ENCODE peak calls at places on chromosomes 7 and 10, in six cellular contexts. O, W, C, D, F and N are unnamed samples.
A peak's percentile ranks its signal among the peaks of the same experiment; 100 is the strongest.

GRCh38 chr7:155454183-155455112 is 3.5 kb upstream of the EN2 start:
- DNase-seq in O (no peak), W (no peak), C (no peak), D (no peak), F (no peak), N (no peak)

GRCh38 chr10:30364391-30365268 is 15.6 kb upstream of the MTPAP start:
- DNase-seq in O (no peak), W (no peak), C (no peak), D (no peak), F (no peak), N (no peak)

GRCh38 chr10:59227136-59227673 is 50.8 kb downstream of the PHYHIPL start:
- DNase-seq in O (no peak), W (no peak), C (no peak), D (no peak), F (no peak), N (no peak)

GRCh38 chr7:131071786-131072504 is 255.7 kb upstream of the MKLN1 start:
- DNase-seq in O (peak; percentile 20), W (no peak), C (no peak), D (peak; percentile 58), F (peak; percentile 38), N (no peak)

GRCh38 chr7:132708501-132708900 is 132.2 kb upstream of the PLXNA4 start:
- DNase-seq in O (no peak), W (no peak), C (no peak), D (no peak), F (no peak), N (no peak)

GRCh38 chr10:47396311-47396717 is 12.2 kb upstream of the ZNF488 start:
- DNase-seq in O (no peak), W (no peak), C (no peak), D (no peak), F (no peak), N (no peak)

GRCh38 chr7:11758627-11759111 is 73.3 kb downstream of the THSD7A start:
- DNase-seq in O (no peak), W (no peak), C (no peak), D (no peak), F (no peak), N (no peak)

GRCh38 chr10:18860591-18861205 is 187.9 kb upstream of the MALRD1 start:
- DNase-seq in O (no peak), W (no peak), C (no peak), D (no peak), F (peak; percentile 8), N (no peak)

GRCh38 chr10:71761105-71761511 is 12.2 kb downstream of the VSIR start:
- DNase-seq in O (peak; percentile 33), W (no peak), C (no peak), D (no peak), F (no peak), N (no peak)

GRCh38 chr10:59499460-59499859 is 137.1 kb upstream of the FAM13C start:
- DNase-seq in O (peak; percentile 0), W (no peak), C (no peak), D (no peak), F (no peak), N (no peak)

GRCh38 chr7:110061387-110061786 is 1029.5 kb upstream of the LRRN3 start:
- DNase-seq in O (no peak), W (no peak), C (no peak), D (no peak), F (no peak), N (no peak)

GRCh38 chr10:11532329-11532728 is 79.1 kb downstream of the USP6NL start:
- DNase-seq in O (no peak), W (no peak), C (no peak), D (no peak), F (peak; percentile 51), N (no peak)

GRCh38 chr7:127322351-127322750 is 69.6 kb upstream of the GRM8 start:
- DNase-seq in O (no peak), W (no peak), C (no peak), D (no peak), F (no peak), N (no peak)

GRCh38 chr7:8885480-8885879 is 452.1 kb downstream of the NXPH1 start:
- DNase-seq in O (no peak), W (no peak), C (no peak), D (no peak), F (no peak), N (no peak)

GRCh38 chr7:37694208-37695080 is 10.9 kb downstream of the GPR141 start:
- DNase-seq in O (no peak), W (no peak), C (no peak), D (no peak), F (no peak), N (no peak)

GRCh38 chr10:29387269-29387668 is 98.4 kb downstream of the LYZL1 start:
- DNase-seq in O (no peak), W (no peak), C (no peak), D (no peak), F (no peak), N (no peak)

GRCh38 chr10:73386583-73386982 is 27.3 kb downstream of the ANXA7 start:
- DNase-seq in O (no peak), W (no peak), C (no peak), D (no peak), F (no peak), N (no peak)

GRCh38 chr10:72694476-72695369 is 2.8 kb downstream of the MCU start:
- DNase-seq in O (peak; percentile 50), W (peak; percentile 38), C (no peak), D (peak; percentile 30), F (peak; percentile 65), N (no peak)

GRCh38 chr7:23955600-23956149 is 245.7 kb downstream of the STK31 start:
- DNase-seq in O (peak; percentile 13), W (no peak), C (no peak), D (no peak), F (no peak), N (no peak)

GRCh38 chr7:151680810-151681209 is 161.1 kb upstream of the RHEB start:
- DNase-seq in O (peak; percentile 42), W (peak; percentile 73), C (no peak), D (no peak), F (peak; percentile 74), N (no peak)

GRCh38 chr10:90788987-90789386 is 68.9 kb downstream of the HTR7 start:
- DNase-seq in O (no peak), W (no peak), C (no peak), D (no peak), F (no peak), N (no peak)

GRCh38 chr7:8286118-8286517 is 24.2 kb upstream of the ICA1 start:
- DNase-seq in O (no peak), W (no peak), C (no peak), D (no peak), F (no peak), N (no peak)

GRCh38 chr10:128018236-128018635 is 108.0 kb downstream of the MKI67 start:
- DNase-seq in O (no peak), W (no peak), C (no peak), D (peak; percentile 17), F (peak; percentile 18), N (peak; percentile 56)

GRCh38 chr10:68212721-68213352 is 19.1 kb downstream of the ATOH7 start:
- DNase-seq in O (peak; percentile 39), W (peak; percentile 20), C (peak; percentile 53), D (peak; percentile 71), F (peak; percentile 67), N (no peak)

GRCh38 chr7:3682028-3682712 is 381.1 kb downstream of the SDK1 start:
- DNase-seq in O (no peak), W (no peak), C (no peak), D (no peak), F (no peak), N (no peak)

GRCh38 chr10:78520737-78521430 is 487.2 kb downstream of the RPS24 start:
- DNase-seq in O (peak; percentile 8), W (no peak), C (peak; percentile 13), D (peak; percentile 1), F (peak; percentile 65), N (no peak)

GRCh38 chr10:99466632-99467031 is 36.2 kb upstream of the GOT1 start:
- DNase-seq in O (no peak), W (no peak), C (no peak), D (no peak), F (peak; percentile 15), N (no peak)

GRCh38 chr7:41637051-41637450 is 65.8 kb downstream of the INHBA start:
- DNase-seq in O (peak; percentile 43), W (no peak), C (peak; percentile 6), D (no peak), F (peak; percentile 49), N (no peak)

GRCh38 chr10:61779950-61780659 is 117.4 kb downstream of the CABCOCO1 start:
- DNase-seq in O (peak; percentile 58), W (peak; percentile 60), C (no peak), D (no peak), F (peak; percentile 74), N (no peak)

GRCh38 chr7:149427096-149427680 is 33.7 kb downstream of the ZNF777 start:
- DNase-seq in O (no peak), W (no peak), C (no peak), D (no peak), F (no peak), N (no peak)

GRCh38 chr7:12572941-12573340 is 2.4 kb downstream of the SCIN start:
- DNase-seq in O (no peak), W (no peak), C (no peak), D (no peak), F (no peak), N (no peak)

GRCh38 chr10:86107131-86107530 is 259.5 kb downstream of the GRID1 start:
- DNase-seq in O (no peak), W (no peak), C (no peak), D (no peak), F (no peak), N (no peak)

GRCh38 chr7:18890134-18890533 is 227.3 kb downstream of the TWIST1 start:
- DNase-seq in O (peak; percentile 88), W (peak; percentile 65), C (no peak), D (no peak), F (peak; percentile 90), N (no peak)

GRCh38 chr10:7260412-7260900 is 150.4 kb downstream of the SFMBT2 start:
- DNase-seq in O (peak; percentile 12), W (peak; percentile 92), C (peak; percentile 79), D (peak; percentile 87), F (peak; percentile 86), N (peak; percentile 17)

GRCh38 chr10:96188911-96189310 is 58.8 kb downstream of the ZNF518A start:
- DNase-seq in O (peak; percentile 42), W (peak; percentile 22), C (no peak), D (no peak), F (peak; percentile 36), N (no peak)

GRCh38 chr10:122374859-122375721 is 582 bp downstream of the PLEKHA1 start:
- DNase-seq in O (peak; percentile 59), W (peak; percentile 52), C (peak; percentile 10), D (peak; percentile 85), F (peak; percentile 47), N (peak; percentile 53)

GRCh38 chr10:132266594-132267161 is 41.1 kb downstream of the STK32C start:
- DNase-seq in O (no peak), W (no peak), C (no peak), D (no peak), F (no peak), N (no peak)

GRCh38 chr7:85630904-85631582 is 444.2 kb upstream of the SEMA3D start:
- DNase-seq in O (peak; percentile 2), W (peak; percentile 8), C (no peak), D (no peak), F (peak; percentile 4), N (no peak)

GRCh38 chr10:103416436-103417147 is 20.2 kb downstream of the PDCD11 start:
- DNase-seq in O (peak; percentile 58), W (peak; percentile 24), C (peak; percentile 59), D (peak; percentile 77), F (peak; percentile 65), N (no peak)